ENCODE peak calls at places on chromosomes 16 and 17, in six cellular contexts. D is colonic mucosa, S is left ventricle myocardium inferior, Y is PC-3, G is heart left ventricle, I is uterus. F is an unnamed sample. For H3K4me1 and H3K27me3, the result is how much of the 10 kb centered on the place peaks cover.

GRCh38 chr17:41959336-41960095 is 7.1 kb upstream of the CNP start:
- DNase-seq in G (no peak), S (no peak), Y (peak), D (no peak), I (no peak), F (peak)

GRCh38 chr17:73648974-73649373 is 4.7 kb upstream of the SDK2 start:
- DNase-seq in Y (no peak), I (no peak), D (no peak), S (no peak), G (no peak), F (no peak)

GRCh38 chr17:43416998-43417891 is 18.5 kb downstream of the ARL4D start:
- DNase-seq in G (peak), Y (peak), S (peak), D (peak), I (peak), F (no peak)

GRCh38 chr16:1782408-1783247 is at the start of the genes NUBP2 and SPSB3:
- DNase-seq in S (peak), G (peak), D (peak), Y (peak), I (peak), F (peak)

GRCh38 chr17:43880420-43880991 is 26.8 kb downstream of the MPP2 start:
- DNase-seq in G (no peak), D (peak), Y (peak), S (no peak), I (no peak), F (peak)

GRCh38 chr16:75107505-75107904 is 9.1 kb downstream of the LDHD start:
- DNase-seq in S (no peak), Y (no peak), G (no peak), D (no peak), I (no peak), F (no peak)

GRCh38 chr17:70905796-70906195 is 736.5 kb downstream of the KCNJ2 start:
- DNase-seq in Y (peak), S (peak), D (no peak), I (no peak), G (peak), F (no peak)

GRCh38 chr16:55496509-55497145 is 12.2 kb upstream of the LPCAT2 start:
- DNase-seq in I (no peak), Y (no peak), S (no peak), G (no peak), D (no peak), F (no peak)

GRCh38 chr16:49924078-49924477 is 68.2 kb upstream of the ZNF423 start:
- DNase-seq in Y (peak), G (no peak), I (no peak), D (no peak), S (no peak), F (no peak)

GRCh38 chr16:86080131-86080875 is 181.3 kb downstream of the IRF8 start:
- DNase-seq in Y (no peak), D (no peak), G (no peak), I (no peak), S (no peak), F (peak)

GRCh38 chr16:53129281-53130192 is 74.7 kb downstream of the CHD9 start:
- DNase-seq in S (no peak), I (no peak), G (peak), D (peak), Y (peak), F (no peak)

GRCh38 chr16:31138621-31139578 is 3.4 kb upstream of the PRSS8 start:
- DNase-seq in S (peak), I (no peak), G (no peak), D (peak), Y (peak), F (peak)

GRCh38 chr16:61105544-61105943 is 930.7 kb downstream of the CDH8 start:
- DNase-seq in D (no peak), I (no peak), S (no peak), Y (no peak), G (no peak), F (no peak)

GRCh38 chr17:42276359-42276608 is at the start of gene STAT5B:
- DNase-seq in G (peak), S (peak), D (peak), I (peak), Y (no peak), F (peak)

GRCh38 chr16:51095114-51095872 is 55.8 kb downstream of the SALL1 start:
- DNase-seq in I (no peak), Y (no peak), D (no peak), S (no peak), G (no peak), F (no peak)

GRCh38 chr17:62163847-62164246 is 98.8 kb upstream of the MED13 start:
- DNase-seq in S (no peak), I (no peak), G (no peak), D (peak), Y (peak), F (no peak)

GRCh38 chr17:44362479-44362963 is 1.1 kb downstream of the FAM171A2 start:
- DNase-seq in D (no peak), S (no peak), I (peak), Y (no peak), G (no peak), F (no peak)

GRCh38 chr16:4404247-4404966 is 12.0 kb downstream of the CORO7 start:
- DNase-seq in Y (peak), I (peak), G (no peak), D (peak), S (peak), F (no peak)

GRCh38 chr17:1829579-1830257 is at the start of the genes RPA1 and SMYD4:
- DNase-seq in G (peak), S (peak), Y (peak), I (peak), D (peak), F (peak)

GRCh38 chr17:73835605-73836004 is 191.4 kb upstream of the SDK2 start:
- DNase-seq in I (no peak), G (no peak), Y (no peak), D (no peak), S (no peak), F (no peak)

GRCh38 chr16:51393381-51394005 is 242.4 kb upstream of the SALL1 start:
- DNase-seq in I (no peak), G (no peak), Y (peak), D (no peak), S (no peak), F (no peak)

GRCh38 chr16:15993541-15993940 is 44.1 kb downstream of the ABCC1 start:
- DNase-seq in Y (no peak), D (no peak), S (no peak), G (no peak), I (no peak), F (no peak)

GRCh38 chr17:29376667-29377268 is 13.4 kb upstream of the TAOK1 start:
- DNase-seq in Y (no peak), I (no peak), D (no peak), G (no peak), S (peak), F (no peak)

GRCh38 chr17:28953444-28954118 is 2.3 kb upstream of the PHF12 start:
- DNase-seq in Y (peak), D (peak), G (peak), S (no peak), I (peak), F (peak)

GRCh38 chr16:69861276-69862030 is 89.7 kb upstream of the CLEC18A start:
- DNase-seq in D (peak), S (no peak), G (peak), I (peak), Y (no peak), F (no peak)

GRCh38 chr17:32015245-32016013 is 8.2 kb downstream of the LRRC37B start:
- DNase-seq in G (no peak), S (no peak), D (no peak), I (no peak), Y (peak), F (no peak)

GRCh38 chr17:35051183-35051578 is 12.3 kb downstream of the RFFL start:
- DNase-seq in Y (no peak), S (no peak), I (no peak), D (no peak), G (no peak), F (no peak)

GRCh38 chr17:35046740-35047283 is 16.7 kb downstream of the RFFL start:
- DNase-seq in D (no peak), S (no peak), G (no peak), I (no peak), Y (no peak), F (no peak)

GRCh38 chr17:35046245-35046644 is 17.3 kb downstream of the RFFL start:
- DNase-seq in Y (no peak), D (no peak), G (no peak), I (no peak), S (no peak), F (no peak)

GRCh38 chr17:35050170-35050569 is 13.3 kb downstream of the RFFL start:
- DNase-seq in D (no peak), Y (no peak), I (no peak), G (no peak), S (no peak), F (no peak)

DNA sequence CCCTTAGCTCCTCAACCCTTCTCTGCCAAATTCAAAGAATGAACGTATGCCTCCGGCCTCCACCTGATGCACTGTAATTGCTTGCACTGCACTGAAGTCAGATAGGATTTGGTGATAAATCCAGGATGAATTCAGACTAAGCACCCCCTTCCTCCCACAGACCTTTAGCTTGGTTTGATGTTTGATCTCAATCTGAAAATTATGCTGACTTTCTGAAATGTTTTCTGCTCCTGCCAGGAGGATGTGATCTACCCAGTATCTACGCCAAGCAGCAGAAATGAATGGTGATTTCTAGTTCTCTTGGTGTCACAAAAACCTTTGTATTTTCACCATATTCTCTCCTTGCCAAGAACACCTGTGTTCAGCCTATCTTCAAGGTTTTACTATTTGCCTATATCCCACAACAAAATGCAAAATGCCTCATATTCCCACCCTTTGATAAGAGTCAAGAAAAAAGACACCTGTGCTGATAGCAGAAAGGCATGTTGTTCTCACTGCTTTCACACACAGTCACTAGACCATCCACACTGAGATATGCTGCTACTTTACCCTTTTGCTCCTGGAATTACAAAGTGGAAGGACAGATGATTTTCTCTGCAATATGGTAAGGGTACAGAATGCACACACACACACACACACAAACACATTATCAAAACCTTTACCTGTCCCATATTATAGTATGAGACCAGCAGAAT is 14.7 kb downstream of the RFFL start:
- DNase-seq in D (no peak), G (no peak), I (no peak), S (no peak), Y (no peak), F (no peak)
- H3K4me1 ChIP-seq in D (under half), G (under half), I (under half), S (under half), Y (under half), F (half or more)

DNA sequence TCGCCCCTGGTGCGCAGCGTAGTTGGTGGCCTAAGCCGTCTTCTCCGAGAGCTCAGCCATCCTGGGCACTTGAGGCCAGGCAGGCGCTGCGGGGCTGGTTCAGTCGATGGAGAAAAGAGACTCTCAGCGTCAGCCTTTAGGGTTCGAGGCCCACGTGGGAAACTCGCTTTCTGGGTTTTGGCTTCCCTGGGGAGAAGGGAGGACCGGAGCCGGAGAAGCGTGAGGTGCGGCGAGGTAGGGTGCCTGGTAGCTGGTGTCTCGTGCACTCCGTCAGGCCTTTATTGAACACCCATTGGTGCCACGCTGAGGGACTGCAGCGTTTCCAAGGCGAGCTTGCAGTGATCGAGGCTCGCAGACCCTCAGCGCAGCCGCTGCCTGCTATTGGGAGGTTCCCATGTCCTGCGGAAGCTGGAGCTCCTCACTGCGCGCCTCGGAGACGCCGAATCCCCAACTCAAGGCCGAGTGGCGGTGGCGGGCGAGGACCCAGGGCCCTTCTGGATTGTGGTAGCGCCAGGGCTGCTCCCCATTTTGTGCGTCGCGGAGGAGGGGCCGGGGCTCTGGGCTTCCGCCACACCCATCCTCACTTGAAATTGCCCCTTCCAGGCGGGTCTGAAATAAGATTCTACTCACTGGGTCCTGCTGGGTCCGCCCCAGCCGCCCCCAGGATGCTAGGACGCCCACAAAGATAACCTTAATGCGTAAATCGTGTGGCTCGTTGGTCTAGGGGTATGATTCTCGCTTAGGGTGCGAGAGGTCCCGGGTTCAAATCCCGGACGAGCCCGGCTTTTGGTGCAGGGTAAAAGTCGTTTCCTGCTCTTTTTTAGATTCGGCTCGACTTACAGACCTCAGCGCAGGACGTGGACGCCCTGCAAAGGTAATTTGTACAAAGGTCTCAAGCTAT is 1.2 kb downstream of the OR1F1 start:
- DNase-seq in G (no peak), S (no peak), I (no peak), D (peak), Y (peak), F (no peak)
- H3K27me3 ChIP-seq in G (half or more), S (half or more), I (half or more), D (half or more), Y (under half), F (under half)

DNA sequence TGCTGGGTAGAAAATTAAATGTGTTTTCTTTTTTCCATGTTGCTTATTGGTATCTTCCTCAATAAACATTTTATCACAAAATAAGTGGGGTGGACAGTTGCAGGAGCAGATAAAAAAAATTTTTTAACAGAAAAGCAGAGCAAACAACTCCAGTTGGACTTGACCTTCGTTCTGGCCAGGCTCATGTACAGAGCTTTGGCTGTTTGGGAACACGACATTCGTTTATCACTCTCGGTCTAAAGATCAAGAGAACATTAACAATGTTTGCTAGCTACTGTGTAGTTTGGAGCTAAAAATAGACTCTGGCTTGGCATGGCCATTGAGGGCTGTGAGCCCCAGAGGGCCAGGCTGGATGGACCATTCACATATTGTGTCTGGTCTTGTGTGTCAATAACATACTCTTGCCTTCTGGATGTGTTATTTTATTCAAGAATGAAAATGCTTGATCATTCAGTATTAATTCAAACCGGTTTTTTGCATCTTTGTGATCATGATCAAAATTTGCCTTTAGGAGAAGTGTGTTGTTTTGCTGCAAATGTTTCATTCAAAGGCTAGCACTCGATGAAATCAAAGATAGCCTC is 56.6 kb downstream of the TMEM186 start:
- DNase-seq in D (peak), I (no peak), G (peak), S (no peak), Y (no peak), F (peak)
- TF ChIP-seq CTCF in D (no peak), I (no peak), G (no peak), S (no peak), Y (no peak), F (no peak)

GRCh38 chr16:57970971-57971370 is at the start of gene CNGB1:
- DNase-seq in S (no peak), G (no peak), I (no peak), D (no peak), Y (no peak), F (no peak)

GRCh38 chr16:57971848-57972247 is 920 bp upstream of the CNGB1 start:
- DNase-seq in G (no peak), Y (no peak), S (no peak), D (no peak), I (no peak), F (no peak)

GRCh38 chr16:57972285-57972684 is 1.4 kb upstream of the CNGB1 start:
- DNase-seq in G (no peak), Y (no peak), I (no peak), S (no peak), D (no peak), F (no peak)

GRCh38 chr16:57969451-57970123 is 1.3 kb downstream of the CNGB1 start:
- DNase-seq in I (no peak), Y (no peak), G (no peak), D (no peak), S (no peak), F (no peak)

DNA sequence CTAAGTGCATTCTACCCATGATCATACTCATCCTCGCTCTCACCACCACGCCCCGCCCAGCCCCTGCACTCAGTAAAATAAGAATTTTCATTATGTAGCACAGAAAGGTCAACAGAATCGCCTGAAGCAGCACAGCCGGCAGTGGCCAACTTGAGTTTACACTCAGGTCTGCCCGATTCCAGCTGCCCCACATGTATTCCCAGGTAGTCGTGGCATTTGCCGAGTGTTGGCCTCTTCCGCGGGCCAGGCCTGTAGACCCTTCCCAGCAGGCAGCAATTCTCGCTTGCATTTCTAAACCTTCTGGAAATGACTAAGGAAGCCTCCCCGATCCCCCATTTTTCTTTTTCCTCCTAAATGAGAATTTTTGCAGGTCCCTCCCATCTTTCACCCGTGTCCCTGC is 609 bp downstream of the CNGB1 start:
- DNase-seq in G (no peak), D (no peak), S (no peak), Y (no peak), I (no peak), F (no peak)
- H3K4me1 ChIP-seq in G (under half), D (under half), S (under half), Y (under half), I (under half), F (under half)

DNA sequence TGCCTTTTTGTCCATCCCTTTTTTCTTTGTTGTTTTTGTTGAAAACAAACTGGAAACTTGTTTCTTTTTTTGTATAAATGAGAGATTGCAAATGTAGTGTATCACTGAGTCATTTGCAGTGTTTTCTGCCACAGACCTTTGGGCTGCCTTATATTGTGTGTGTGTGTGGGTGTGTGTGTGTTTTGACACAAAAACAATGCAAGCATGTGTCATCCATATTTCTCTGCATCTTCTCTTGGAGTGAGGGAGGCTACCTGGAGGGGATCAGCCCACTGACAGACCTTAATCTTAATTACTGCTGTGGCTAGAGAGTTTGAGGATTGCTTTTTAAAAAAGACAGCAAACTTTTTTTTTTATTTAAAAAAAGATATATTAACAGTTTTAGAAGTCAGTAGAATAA is 4.9 kb downstream of the SOX9 start:
- DNase-seq in D (no peak), S (no peak), I (no peak), G (no peak), Y (peak), F (no peak)
- H3K27me3 ChIP-seq in D (under half), S (half or more), I (under half), G (under half), Y (under half), F (under half)

DNA sequence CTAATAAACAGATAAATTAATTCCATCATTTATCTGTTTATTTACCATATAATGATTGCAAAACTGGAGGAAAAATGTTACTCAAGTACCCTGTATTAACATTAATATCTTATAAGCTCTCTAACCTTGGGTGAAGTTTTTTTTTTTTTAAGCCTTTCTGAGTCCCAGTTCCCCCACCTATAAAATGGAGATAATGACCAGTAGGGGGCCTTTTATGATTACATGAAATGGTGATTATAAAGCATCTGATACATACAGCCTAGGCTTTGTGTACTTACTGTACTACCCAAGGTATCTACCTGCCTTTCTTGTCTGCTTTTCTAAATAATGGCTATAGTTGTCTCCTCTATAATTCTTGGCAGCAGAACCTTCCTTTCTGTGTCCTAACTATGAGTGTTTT is 22.6 kb downstream of the LRRC36 start:
- DNase-seq in S (no peak), D (no peak), G (no peak), I (no peak), Y (peak), F (no peak)
- TF ChIP-seq CTCF in S (peak), D (no peak), G (no peak), I (peak), Y (peak), F (peak)

F was measured in pancreas.